ENCODE peak calls at places on chromosomes 12 and 14, in five cellular contexts. One of them, this sample, is unnamed.

GRCh38 chr14:61690039-61690438 is 5.3 kb upstream of the HIF1A start:
- DNase-seq in neural crest cell: no peak
- DNase-seq in right atrium auricular region: no peak
- DNase-seq in esophagus muscularis mucosa: no peak
- DNase-seq in AG04449: no peak
- DNase-seq in this sample: no peak

GRCh38 chr12:107580750-107581529 is 104.7 kb upstream of the PWP1 start:
- DNase-seq in neural crest cell: no peak
- DNase-seq in right atrium auricular region: no peak
- DNase-seq in esophagus muscularis mucosa: no peak
- DNase-seq in AG04449: no peak
- DNase-seq in this sample: no peak

GRCh38 chr12:110754101-110754793 is 11.6 kb upstream of the PPP1CC start:
- DNase-seq in neural crest cell: no peak
- DNase-seq in right atrium auricular region: no peak
- DNase-seq in esophagus muscularis mucosa: no peak
- DNase-seq in AG04449: no peak
- DNase-seq in this sample: peak; percentile 6

GRCh38 chr12:2082321-2082720 is 29.5 kb downstream of the CACNA1C start:
- DNase-seq in neural crest cell: no peak
- DNase-seq in right atrium auricular region: no peak
- DNase-seq in esophagus muscularis mucosa: no peak
- DNase-seq in AG04449: no peak
- DNase-seq in this sample: no peak

GRCh38 chr14:31201111-31201510 is 6.5 kb downstream of the HECTD1 start:
- DNase-seq in neural crest cell: no peak
- DNase-seq in right atrium auricular region: no peak
- DNase-seq in esophagus muscularis mucosa: no peak
- DNase-seq in AG04449: no peak
- DNase-seq in this sample: no peak

GRCh38 chr12:63949902-63950301 is 105.4 kb downstream of the SRGAP1 start:
- DNase-seq in neural crest cell: no peak
- DNase-seq in right atrium auricular region: no peak
- DNase-seq in esophagus muscularis mucosa: no peak
- DNase-seq in AG04449: no peak
- DNase-seq in this sample: no peak

GRCh38 chr14:93219103-93219726 is 12.2 kb downstream of the UBR7 start:
- DNase-seq in neural crest cell: no peak
- DNase-seq in right atrium auricular region: no peak
- DNase-seq in esophagus muscularis mucosa: no peak
- DNase-seq in AG04449: no peak
- DNase-seq in this sample: no peak

GRCh38 chr12:103677341-103677740 is 90.3 kb downstream of the STAB2 start:
- DNase-seq in neural crest cell: no peak
- DNase-seq in right atrium auricular region: no peak
- DNase-seq in esophagus muscularis mucosa: no peak
- DNase-seq in AG04449: no peak
- DNase-seq in this sample: no peak

GRCh38 chr12:126067930-126068329 is 1002.7 kb downstream of the AACS start:
- DNase-seq in neural crest cell: no peak
- DNase-seq in right atrium auricular region: no peak
- DNase-seq in esophagus muscularis mucosa: no peak
- DNase-seq in AG04449: no peak
- DNase-seq in this sample: no peak

GRCh38 chr12:94704452-94704871 is 54.1 kb upstream of the TMCC3 start:
- DNase-seq in neural crest cell: no peak
- DNase-seq in right atrium auricular region: no peak
- DNase-seq in esophagus muscularis mucosa: no peak
- DNase-seq in AG04449: peak; percentile 40
- DNase-seq in this sample: no peak

GRCh38 chr14:73758392-73759182 is 44.4 kb upstream of the PNMA1 start:
- DNase-seq in neural crest cell: peak; percentile 53
- DNase-seq in right atrium auricular region: peak; percentile 75
- DNase-seq in esophagus muscularis mucosa: peak; percentile 94
- DNase-seq in AG04449: no peak
- DNase-seq in this sample: no peak

GRCh38 chr14:52091913-52092312 is 23.1 kb upstream of the NID2 start:
- DNase-seq in neural crest cell: no peak
- DNase-seq in right atrium auricular region: no peak
- DNase-seq in esophagus muscularis mucosa: peak; percentile 70
- DNase-seq in AG04449: no peak
- DNase-seq in this sample: no peak

GRCh38 chr14:56005580-56006053 is 112.6 kb upstream of the PELI2 start:
- DNase-seq in neural crest cell: no peak
- DNase-seq in right atrium auricular region: no peak
- DNase-seq in esophagus muscularis mucosa: no peak
- DNase-seq in AG04449: peak; percentile 45
- DNase-seq in this sample: no peak

GRCh38 chr14:53218161-53218560 is 65.0 kb upstream of the DDHD1 start:
- DNase-seq in neural crest cell: no peak
- DNase-seq in right atrium auricular region: no peak
- DNase-seq in esophagus muscularis mucosa: no peak
- DNase-seq in AG04449: no peak
- DNase-seq in this sample: no peak

GRCh38 chr12:115937345-115937744 is 340.1 kb downstream of the MED13L start:
- DNase-seq in neural crest cell: no peak
- DNase-seq in right atrium auricular region: no peak
- DNase-seq in esophagus muscularis mucosa: peak; percentile 53
- DNase-seq in AG04449: no peak
- DNase-seq in this sample: no peak

GRCh38 chr14:20799955-20800544 is 2.6 kb downstream of the RNASE1 start:
- DNase-seq in neural crest cell: peak; percentile 25
- DNase-seq in right atrium auricular region: peak; percentile 68
- DNase-seq in esophagus muscularis mucosa: no peak
- DNase-seq in AG04449: no peak
- DNase-seq in this sample: no peak

GRCh38 chr14:79357307-79357706 is 854.0 kb downstream of the DIO2 start:
- DNase-seq in neural crest cell: no peak
- DNase-seq in right atrium auricular region: no peak
- DNase-seq in esophagus muscularis mucosa: no peak
- DNase-seq in AG04449: no peak
- DNase-seq in this sample: no peak

GRCh38 chr14:91127411-91127810 is 13.5 kb downstream of the DGLUCY start:
- DNase-seq in neural crest cell: no peak
- DNase-seq in right atrium auricular region: no peak
- DNase-seq in esophagus muscularis mucosa: no peak
- DNase-seq in AG04449: no peak
- DNase-seq in this sample: no peak

GRCh38 chr14:88075298-88075981 is 70.5 kb downstream of the GPR65 start:
- DNase-seq in neural crest cell: no peak
- DNase-seq in right atrium auricular region: no peak
- DNase-seq in esophagus muscularis mucosa: no peak
- DNase-seq in AG04449: no peak
- DNase-seq in this sample: no peak

GRCh38 chr12:15116073-15116472 is 105.1 kb downstream of the RERG start:
- DNase-seq in neural crest cell: no peak
- DNase-seq in right atrium auricular region: no peak
- DNase-seq in esophagus muscularis mucosa: no peak
- DNase-seq in AG04449: no peak
- DNase-seq in this sample: no peak

GRCh38 chr12:48316491-48316890 is 34.2 kb downstream of the ZNF641 start:
- DNase-seq in neural crest cell: no peak
- DNase-seq in right atrium auricular region: no peak
- DNase-seq in esophagus muscularis mucosa: no peak
- DNase-seq in AG04449: no peak
- DNase-seq in this sample: no peak

GRCh38 chr12:20463920-20464524 is 95.7 kb downstream of the PDE3A start:
- DNase-seq in neural crest cell: no peak
- DNase-seq in right atrium auricular region: no peak
- DNase-seq in esophagus muscularis mucosa: no peak
- DNase-seq in AG04449: no peak
- DNase-seq in this sample: no peak

GRCh38 chr12:83823386-83824045 is 1089.1 kb downstream of the SLC6A15 start:
- DNase-seq in neural crest cell: no peak
- DNase-seq in right atrium auricular region: no peak
- DNase-seq in esophagus muscularis mucosa: no peak
- DNase-seq in AG04449: no peak
- DNase-seq in this sample: no peak

GRCh38 chr14:45251912-45252311 is 1.1 kb downstream of the MIS18BP1 start:
- DNase-seq in neural crest cell: no peak
- DNase-seq in right atrium auricular region: no peak
- DNase-seq in esophagus muscularis mucosa: no peak
- DNase-seq in AG04449: no peak
- DNase-seq in this sample: no peak

GRCh38 chr12:47602330-47602729 is 103.5 kb downstream of the RPAP3 start:
- DNase-seq in neural crest cell: no peak
- DNase-seq in right atrium auricular region: no peak
- DNase-seq in esophagus muscularis mucosa: no peak
- DNase-seq in AG04449: peak; percentile 12
- DNase-seq in this sample: no peak

GRCh38 chr12:20588057-20588456 is 107.1 kb upstream of the SLCO1C1 start:
- DNase-seq in neural crest cell: no peak
- DNase-seq in right atrium auricular region: no peak
- DNase-seq in esophagus muscularis mucosa: no peak
- DNase-seq in AG04449: no peak
- DNase-seq in this sample: no peak

GRCh38 chr14:81366259-81366658 is 33.9 kb downstream of the STON2 start:
- DNase-seq in neural crest cell: no peak
- DNase-seq in right atrium auricular region: no peak
- DNase-seq in esophagus muscularis mucosa: peak; percentile 62
- DNase-seq in AG04449: no peak
- DNase-seq in this sample: no peak

GRCh38 chr12:131836193-131836592 is 8.0 kb downstream of the MMP17 start:
- DNase-seq in neural crest cell: no peak
- DNase-seq in right atrium auricular region: no peak
- DNase-seq in esophagus muscularis mucosa: no peak
- DNase-seq in AG04449: no peak
- DNase-seq in this sample: no peak

GRCh38 chr12:124566181-124567034 is 1.0 kb downstream of the NCOR2 start:
- DNase-seq in neural crest cell: peak; percentile 60
- DNase-seq in right atrium auricular region: peak; percentile 93
- DNase-seq in esophagus muscularis mucosa: peak; percentile 98
- DNase-seq in AG04449: no peak
- DNase-seq in this sample: peak; percentile 81

GRCh38 chr14:85218982-85219381 is 311.0 kb upstream of the FLRT2 start:
- DNase-seq in neural crest cell: no peak
- DNase-seq in right atrium auricular region: no peak
- DNase-seq in esophagus muscularis mucosa: no peak
- DNase-seq in AG04449: no peak
- DNase-seq in this sample: no peak

GRCh38 chr14:75995372-75996041 is 9.9 kb downstream of the IFT43 start:
- DNase-seq in neural crest cell: no peak
- DNase-seq in right atrium auricular region: peak; percentile 86
- DNase-seq in esophagus muscularis mucosa: no peak
- DNase-seq in AG04449: no peak
- DNase-seq in this sample: no peak

GRCh38 chr12:69240625-69240984 is 1.2 kb downstream of the CPSF6 start:
- DNase-seq in neural crest cell: no peak
- DNase-seq in right atrium auricular region: no peak
- DNase-seq in esophagus muscularis mucosa: no peak
- DNase-seq in AG04449: no peak
- DNase-seq in this sample: no peak

GRCh38 chr12:101789171-101789570 is 41.6 kb downstream of the GNPTAB start:
- DNase-seq in neural crest cell: no peak
- DNase-seq in right atrium auricular region: no peak
- DNase-seq in esophagus muscularis mucosa: no peak
- DNase-seq in AG04449: no peak
- DNase-seq in this sample: no peak

GRCh38 chr14:102772781-102773570 is 4.3 kb upstream of the TRAF3 start:
- DNase-seq in neural crest cell: no peak
- DNase-seq in right atrium auricular region: no peak
- DNase-seq in esophagus muscularis mucosa: no peak
- DNase-seq in AG04449: no peak
- DNase-seq in this sample: peak; percentile 54
- TF ChIP-seq CTCF in neural crest cell: peak; percentile 44
- TF ChIP-seq CTCF in right atrium auricular region: no peak
- TF ChIP-seq CTCF in esophagus muscularis mucosa: no peak
- TF ChIP-seq CTCF in AG04449: peak; percentile 43
- TF ChIP-seq CTCF in this sample: peak; percentile 59

DNA sequence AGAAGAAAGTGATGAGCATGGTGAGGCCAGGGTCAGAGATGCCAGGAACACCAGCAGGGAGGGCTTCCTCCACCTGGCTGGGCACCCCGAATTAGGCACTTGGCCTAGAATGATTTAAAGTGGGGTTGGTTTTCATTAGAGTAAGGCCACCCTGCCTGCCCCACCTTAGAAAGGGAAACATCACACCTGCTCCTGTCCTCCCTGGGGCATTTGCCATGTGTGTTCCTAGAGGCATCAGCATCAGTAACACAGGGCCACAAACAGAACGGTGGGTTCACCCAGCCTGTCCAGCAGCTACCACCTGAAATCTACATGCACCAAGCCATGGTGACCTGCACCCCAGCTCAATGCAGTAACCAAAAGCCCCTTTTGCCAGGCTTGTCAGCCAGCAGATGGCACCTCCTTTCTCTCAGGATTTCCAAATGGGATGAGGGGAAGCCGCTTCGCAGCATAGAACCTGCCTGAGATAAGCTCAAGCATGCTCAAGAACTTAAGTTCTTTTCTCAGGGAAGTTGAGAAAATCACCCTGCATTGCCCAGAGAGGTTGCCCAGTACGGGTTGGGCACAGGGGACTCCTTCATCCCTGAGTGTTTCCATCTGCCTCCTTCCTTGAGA is 338.8 kb downstream of the DPF3 start:
- DNase-seq in neural crest cell: no peak
- DNase-seq in right atrium auricular region: no peak
- DNase-seq in esophagus muscularis mucosa: no peak
- DNase-seq in AG04449: no peak
- DNase-seq in this sample: no peak
- TF ChIP-seq CTCF in neural crest cell: no peak
- TF ChIP-seq CTCF in right atrium auricular region: no peak
- TF ChIP-seq CTCF in esophagus muscularis mucosa: no peak
- TF ChIP-seq CTCF in AG04449: no peak
- TF ChIP-seq CTCF in this sample: peak; percentile 35

DNA sequence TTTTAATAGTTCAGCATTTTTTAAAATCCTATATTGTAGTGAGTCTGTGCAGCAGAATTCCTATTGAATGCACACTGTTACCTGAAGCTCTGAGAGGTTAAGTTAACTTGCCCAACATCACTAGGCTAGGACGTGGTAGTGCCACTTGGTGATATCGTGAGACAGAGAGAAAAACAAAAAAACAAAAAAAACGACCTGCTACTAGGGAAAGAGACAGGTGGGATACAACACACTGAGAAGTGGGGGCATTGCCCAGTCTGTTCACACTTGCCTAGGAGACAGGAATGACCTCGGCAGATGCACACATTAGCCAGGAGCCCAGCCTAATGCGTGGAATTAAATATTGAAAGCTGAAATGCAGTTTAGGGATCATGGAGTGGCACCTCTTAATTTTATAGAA is 129.7 kb upstream of the CCND2 start:
- DNase-seq in neural crest cell: no peak
- DNase-seq in right atrium auricular region: no peak
- DNase-seq in esophagus muscularis mucosa: peak; percentile 45
- DNase-seq in AG04449: no peak
- DNase-seq in this sample: no peak
- TF ChIP-seq CTCF in neural crest cell: no peak
- TF ChIP-seq CTCF in right atrium auricular region: no peak
- TF ChIP-seq CTCF in esophagus muscularis mucosa: no peak
- TF ChIP-seq CTCF in AG04449: no peak
- TF ChIP-seq CTCF in this sample: no peak

DNA sequence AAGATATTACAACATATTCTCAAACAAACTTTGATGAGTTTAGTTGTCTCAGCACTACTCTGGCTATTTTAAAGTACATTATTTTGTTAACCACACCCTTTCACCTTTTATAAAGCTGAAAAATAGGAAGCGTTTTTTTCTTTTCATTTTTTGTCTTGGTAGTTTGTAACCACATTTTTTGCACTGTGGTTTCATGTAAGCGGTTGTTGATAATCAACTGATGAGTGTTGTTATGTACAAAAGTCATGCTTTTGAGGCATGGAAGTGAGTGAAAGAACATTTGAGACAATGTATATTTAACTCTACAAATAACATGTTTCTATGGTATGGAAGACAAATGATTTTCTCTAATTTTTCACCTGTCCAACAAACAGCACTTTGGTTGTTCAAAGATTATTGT is 52.1 kb upstream of the ATP2B1 start:
- DNase-seq in neural crest cell: no peak
- DNase-seq in right atrium auricular region: no peak
- DNase-seq in esophagus muscularis mucosa: no peak
- DNase-seq in AG04449: no peak
- DNase-seq in this sample: no peak
- TF ChIP-seq CTCF in neural crest cell: no peak
- TF ChIP-seq CTCF in right atrium auricular region: no peak
- TF ChIP-seq CTCF in esophagus muscularis mucosa: no peak
- TF ChIP-seq CTCF in AG04449: no peak
- TF ChIP-seq CTCF in this sample: no peak

This sample was measured in chondrocyte.